ENCODE peak calls at places on chromosomes 16 and 17, in nine cellular contexts. X is retina; D is effector CD4-positive, alpha-beta T cell; A is HFFc6; Q is psoas muscle; F is fibroblast of mammary gland; E is kidney tubule cell; M is NCI-H774; I is lung. S is an unnamed sample.

GRCh38 chr16:12267491-12267890 is 291.0 kb downstream of the SNX29 start:
- DNase-seq in X (no peak), F (no peak), E (no peak), M (no peak), A (no peak), Q (no peak), I (no peak), D (no peak), S (no peak)

GRCh38 chr17:20310481-20310880 is 156.9 kb downstream of the LGALS9B start:
- DNase-seq in M (no peak), I (no peak), Q (no peak), E (no peak), X (no peak), F (no peak), A (no peak), D (no peak), S (no peak)

GRCh38 chr17:72122002-72122310 is 1.1 kb downstream of the SOX9 start:
- DNase-seq in F (no peak), X (no peak), I (no peak), Q (no peak), D (no peak), E (no peak), A (no peak), M (no peak), S (no peak)

GRCh38 chr17:12438813-12439586 is 226.7 kb upstream of the MYOCD start:
- DNase-seq in I (no peak), D (no peak), Q (no peak), X (no peak), F (no peak), E (no peak), M (no peak), A (no peak), S (no peak)

GRCh38 chr16:12582696-12583095 is 221.0 kb downstream of the CPPED1 start:
- DNase-seq in A (no peak), M (no peak), E (no peak), X (no peak), D (no peak), Q (no peak), I (no peak), F (no peak), S (no peak)

GRCh38 chr17:82231562-82232321 is 2.9 kb downstream of the SLC16A3 start:
- DNase-seq in X (peak), D (no peak), A (no peak), E (peak), F (peak), M (peak), Q (peak), I (peak), S (peak)

GRCh38 chr16:72837846-72838661 is 209.9 kb downstream of the ZFHX3 start:
- DNase-seq in D (no peak), Q (no peak), I (no peak), A (no peak), F (no peak), M (no peak), X (peak), E (no peak), S (no peak)

GRCh38 chr17:35912942-35913341 is 17.6 kb downstream of the RDM1 start:
- DNase-seq in X (no peak), Q (no peak), D (no peak), F (no peak), A (no peak), I (no peak), M (no peak), E (no peak), S (no peak)

GRCh38 chr16:3004319-3004718 is 8.4 kb upstream of the CLDN9 start:
- DNase-seq in Q (peak), A (no peak), I (no peak), M (no peak), F (no peak), E (peak), X (no peak), D (no peak), S (no peak)

GRCh38 chr17:40548491-40548981 is 16.7 kb downstream of the CCR7 start:
- DNase-seq in E (no peak), A (no peak), F (no peak), M (no peak), Q (no peak), D (no peak), I (peak), X (no peak), S (no peak)

GRCh38 chr17:17581509-17581908 is 10.0 kb downstream of the PEMT start:
- DNase-seq in I (no peak), M (no peak), D (no peak), E (peak), F (no peak), X (no peak), A (no peak), Q (no peak), S (no peak)

GRCh38 chr17:63859257-63859656 is 14.2 kb downstream of the CSH2 start:
- DNase-seq in E (no peak), X (no peak), Q (no peak), M (no peak), F (no peak), A (no peak), D (no peak), I (no peak), S (no peak)

GRCh38 chr17:37147301-37147812 is 198.6 kb downstream of the AATF start:
- DNase-seq in X (peak), M (no peak), D (no peak), A (no peak), E (peak), Q (no peak), I (no peak), F (peak), S (no peak)

GRCh38 chr16:53156516-53156915 is 101.7 kb downstream of the CHD9 start:
- DNase-seq in M (no peak), F (peak), I (no peak), Q (no peak), D (no peak), E (no peak), X (no peak), A (peak), S (no peak)

GRCh38 chr17:41404024-41404651 is 6.7 kb upstream of the KRT31 start:
- DNase-seq in Q (no peak), E (peak), M (peak), I (no peak), A (peak), D (no peak), X (peak), F (peak), S (peak)

GRCh38 chr17:60169921-60170817 is 20.4 kb downstream of the CA4 start:
- DNase-seq in M (no peak), D (no peak), F (peak), Q (peak), E (no peak), I (peak), X (peak), A (peak), S (no peak)

GRCh38 chr16:86202267-86202666 is 303.3 kb downstream of the IRF8 start:
- DNase-seq in X (no peak), M (no peak), E (no peak), A (no peak), F (no peak), D (no peak), Q (no peak), I (no peak), S (no peak)

GRCh38 chr16:56192971-56193936 is 2.0 kb downstream of the GNAO1 start:
- DNase-seq in D (no peak), I (no peak), Q (no peak), M (no peak), A (no peak), X (peak), F (no peak), E (no peak), S (no peak)

GRCh38 chr17:245611-246010 is 64.2 kb upstream of the DOC2B start:
- DNase-seq in I (no peak), A (no peak), M (no peak), X (no peak), D (no peak), F (no peak), Q (no peak), E (no peak), S (no peak)

GRCh38 chr16:65728172-65728571 is 606.3 kb upstream of the CDH11 start:
- DNase-seq in Q (no peak), F (no peak), E (no peak), I (no peak), A (no peak), D (no peak), X (peak), M (no peak), S (peak)

GRCh38 chr17:43341705-43342600 is 56.8 kb upstream of the ARL4D start:
- DNase-seq in Q (no peak), X (no peak), D (no peak), A (peak), M (no peak), I (no peak), F (peak), E (peak), S (no peak)

GRCh38 chr17:39410279-39410678 is 8.9 kb upstream of the FBXL20 start:
- DNase-seq in E (no peak), A (no peak), Q (no peak), D (no peak), M (no peak), X (no peak), I (no peak), F (no peak), S (no peak)

GRCh38 chr16:6837722-6838121 is 494.9 kb upstream of the RBFOX1 start:
- DNase-seq in A (no peak), D (no peak), Q (no peak), I (no peak), F (no peak), E (peak), M (no peak), X (no peak), S (no peak)

GRCh38 chr16:84054916-84055315 is 12.3 kb upstream of the SLC38A8 start:
- DNase-seq in E (no peak), I (no peak), Q (no peak), M (no peak), A (no peak), X (no peak), D (no peak), F (no peak), S (peak)